ENCODE peak calls at places on chromosomes 11 and 22, in five cellular contexts. One of them, this sample, is unnamed.

GRCh38 chr11:102935514-102935913 is 20.0 kb downstream of the MMP13 start:
- DNase-seq in activated T-cell treated with anti-CD3 and anti-CD28 coated beads, Interleukin-2, amount 50 U/mL, for 1 hour: no peak
- DNase-seq in HT1080: no peak
- DNase-seq in myocyte: no peak
- DNase-seq in stimulated activated CD4-positive, alpha-beta T cell treated with anti-CD3 and anti-CD28 coated beads, Interleukin-1b, Interleukin-23, amount 100 ng/mL, for 24 hours: no peak
- DNase-seq in this sample: no peak

GRCh38 chr11:57123590-57123989 is 58.2 kb upstream of the LRRC55 start:
- DNase-seq in activated T-cell treated with anti-CD3 and anti-CD28 coated beads, Interleukin-2, amount 50 U/mL, for 1 hour: no peak
- DNase-seq in HT1080: no peak
- DNase-seq in myocyte: no peak
- DNase-seq in stimulated activated CD4-positive, alpha-beta T cell treated with anti-CD3 and anti-CD28 coated beads, Interleukin-1b, Interleukin-23, amount 100 ng/mL, for 24 hours: no peak
- DNase-seq in this sample: no peak

GRCh38 chr11:95282337-95282751 is 51.3 kb upstream of the SESN3 start:
- DNase-seq in activated T-cell treated with anti-CD3 and anti-CD28 coated beads, Interleukin-2, amount 50 U/mL, for 1 hour: no peak
- DNase-seq in HT1080: no peak
- DNase-seq in myocyte: no peak
- DNase-seq in stimulated activated CD4-positive, alpha-beta T cell treated with anti-CD3 and anti-CD28 coated beads, Interleukin-1b, Interleukin-23, amount 100 ng/mL, for 24 hours: no peak
- DNase-seq in this sample: no peak

GRCh38 chr11:102109896-102110760 is at the start of gene YAP1:
- DNase-seq in activated T-cell treated with anti-CD3 and anti-CD28 coated beads, Interleukin-2, amount 50 U/mL, for 1 hour: peak; percentile 70
- DNase-seq in HT1080: peak; percentile 90
- DNase-seq in myocyte: peak; percentile 97
- DNase-seq in stimulated activated CD4-positive, alpha-beta T cell treated with anti-CD3 and anti-CD28 coated beads, Interleukin-1b, Interleukin-23, amount 100 ng/mL, for 24 hours: peak; percentile 44
- DNase-seq in this sample: peak; percentile 38

GRCh38 chr22:46547179-46547882 is 9.9 kb upstream of the CELSR1 start:
- DNase-seq in activated T-cell treated with anti-CD3 and anti-CD28 coated beads, Interleukin-2, amount 50 U/mL, for 1 hour: no peak
- DNase-seq in HT1080: peak; percentile 83
- DNase-seq in myocyte: peak; percentile 90
- DNase-seq in stimulated activated CD4-positive, alpha-beta T cell treated with anti-CD3 and anti-CD28 coated beads, Interleukin-1b, Interleukin-23, amount 100 ng/mL, for 24 hours: no peak
- DNase-seq in this sample: no peak

GRCh38 chr11:2898366-2899079 is 12.9 kb upstream of the CDKN1C start:
- DNase-seq in activated T-cell treated with anti-CD3 and anti-CD28 coated beads, Interleukin-2, amount 50 U/mL, for 1 hour: peak; percentile 52
- DNase-seq in HT1080: peak; percentile 95
- DNase-seq in myocyte: peak; percentile 77
- DNase-seq in stimulated activated CD4-positive, alpha-beta T cell treated with anti-CD3 and anti-CD28 coated beads, Interleukin-1b, Interleukin-23, amount 100 ng/mL, for 24 hours: no peak
- DNase-seq in this sample: no peak

GRCh38 chr11:6353367-6353987 is 33.2 kb upstream of the CAVIN3 start:
- DNase-seq in activated T-cell treated with anti-CD3 and anti-CD28 coated beads, Interleukin-2, amount 50 U/mL, for 1 hour: peak; percentile 56
- DNase-seq in HT1080: peak; percentile 51
- DNase-seq in myocyte: peak; percentile 62
- DNase-seq in stimulated activated CD4-positive, alpha-beta T cell treated with anti-CD3 and anti-CD28 coated beads, Interleukin-1b, Interleukin-23, amount 100 ng/mL, for 24 hours: peak; percentile 38
- DNase-seq in this sample: peak; percentile 7

GRCh38 chr11:69212121-69213110 is 56.7 kb downstream of the SMIM38 start:
- DNase-seq in activated T-cell treated with anti-CD3 and anti-CD28 coated beads, Interleukin-2, amount 50 U/mL, for 1 hour: peak; percentile 13
- DNase-seq in HT1080: no peak
- DNase-seq in myocyte: no peak
- DNase-seq in stimulated activated CD4-positive, alpha-beta T cell treated with anti-CD3 and anti-CD28 coated beads, Interleukin-1b, Interleukin-23, amount 100 ng/mL, for 24 hours: no peak
- DNase-seq in this sample: no peak

GRCh38 chr11:1761110-1761856 is 2.4 kb downstream of the CTSD start:
- DNase-seq in activated T-cell treated with anti-CD3 and anti-CD28 coated beads, Interleukin-2, amount 50 U/mL, for 1 hour: no peak
- DNase-seq in HT1080: no peak
- DNase-seq in myocyte: no peak
- DNase-seq in stimulated activated CD4-positive, alpha-beta T cell treated with anti-CD3 and anti-CD28 coated beads, Interleukin-1b, Interleukin-23, amount 100 ng/mL, for 24 hours: no peak
- DNase-seq in this sample: no peak

GRCh38 chr22:30701872-30702271 is 7.2 kb downstream of the OSBP2 start:
- DNase-seq in activated T-cell treated with anti-CD3 and anti-CD28 coated beads, Interleukin-2, amount 50 U/mL, for 1 hour: no peak
- DNase-seq in HT1080: peak; percentile 74
- DNase-seq in myocyte: peak; percentile 50
- DNase-seq in stimulated activated CD4-positive, alpha-beta T cell treated with anti-CD3 and anti-CD28 coated beads, Interleukin-1b, Interleukin-23, amount 100 ng/mL, for 24 hours: no peak
- DNase-seq in this sample: no peak

This sample was measured in substantia nigra.